ENCODE peak calls at places on chromosome 3, in nine cellular contexts. Z, G, K, E, X, R, A, D and L are unnamed samples.
A peak's percentile ranks its signal among the peaks of the same experiment; 100 is the strongest.

GRCh38 chr3:126507886-126508285 is 9.7 kb downstream of the UROC1 start:
- DNase-seq in Z (no peak), G (no peak), K (no peak), E (no peak), X (no peak), R (no peak), A (no peak), D (no peak), L (no peak)

GRCh38 chr3:50607271-50608091 is 4.1 kb downstream of the CISH start:
- DNase-seq in Z (no peak), G (no peak), K (peak; percentile 39), E (no peak), X (no peak), R (no peak), A (no peak), D (no peak), L (no peak)

GRCh38 chr3:38117163-38117716 is 19.7 kb downstream of the ACAA1 start:
- DNase-seq in Z (no peak), G (no peak), K (no peak), E (no peak), X (peak; percentile 26), R (no peak), A (peak; percentile 59), D (no peak), L (peak; percentile 64)

GRCh38 chr3:32184187-32184730 is 54.2 kb upstream of the CMTM8 start:
- DNase-seq in Z (no peak), G (no peak), K (no peak), E (no peak), X (no peak), R (no peak), A (no peak), D (no peak), L (no peak)

GRCh38 chr3:107753494-107753893 is 230.7 kb downstream of the BBX start:
- DNase-seq in Z (peak; percentile 47), G (peak; percentile 43), K (peak; percentile 23), E (peak; percentile 24), X (peak; percentile 29), R (peak; percentile 32), A (peak; percentile 35), D (peak; percentile 5), L (no peak)

GRCh38 chr3:4983739-4984510 is 4.7 kb downstream of the BHLHE40 start:
- DNase-seq in Z (no peak), G (peak; percentile 75), K (no peak), E (no peak), X (peak; percentile 72), R (peak; percentile 52), A (peak; percentile 61), D (peak; percentile 54), L (no peak)

GRCh38 chr3:113136071-113136470 is 75.3 kb upstream of the BOC start:
- DNase-seq in Z (no peak), G (peak; percentile 38), K (no peak), E (no peak), X (no peak), R (no peak), A (no peak), D (no peak), L (no peak)

GRCh38 chr3:143363276-143363675 is 243.7 kb downstream of the CHST2 start:
- DNase-seq in Z (no peak), G (no peak), K (no peak), E (no peak), X (no peak), R (no peak), A (no peak), D (no peak), L (no peak)

GRCh38 chr3:47573190-47574172 is 5.2 kb downstream of the CSPG5 start:
- DNase-seq in Z (no peak), G (no peak), K (no peak), E (no peak), X (no peak), R (no peak), A (no peak), D (no peak), L (no peak)

GRCh38 chr3:181565416-181565815 is 146.3 kb upstream of the SOX2 start:
- DNase-seq in Z (no peak), G (no peak), K (no peak), E (no peak), X (no peak), R (no peak), A (no peak), D (no peak), L (no peak)

GRCh38 chr3:104536715-104537114 is 830.0 kb upstream of the ALCAM start:
- DNase-seq in Z (no peak), G (no peak), K (no peak), E (no peak), X (no peak), R (no peak), A (no peak), D (no peak), L (no peak)

GRCh38 chr3:33932010-33932764 is 133.8 kb downstream of the PDCD6IP start:
- DNase-seq in Z (no peak), G (no peak), K (no peak), E (no peak), X (no peak), R (no peak), A (no peak), D (no peak), L (no peak)

GRCh38 chr3:42705039-42705767 is 2.6 kb upstream of the HHATL start:
- DNase-seq in Z (no peak), G (no peak), K (peak; percentile 7), E (peak; percentile 19), X (no peak), R (no peak), A (peak; percentile 10), D (no peak), L (no peak)

GRCh38 chr3:136385457-136385856 is 135.3 kb downstream of the PCCB start:
- DNase-seq in Z (no peak), G (no peak), K (no peak), E (no peak), X (no peak), R (no peak), A (no peak), D (no peak), L (no peak)

GRCh38 chr3:136378011-136378410 is 127.9 kb downstream of the PCCB start:
- DNase-seq in Z (no peak), G (no peak), K (no peak), E (peak; percentile 17), X (no peak), R (no peak), A (no peak), D (no peak), L (no peak)

GRCh38 chr3:136381051-136381450 is 130.9 kb downstream of the PCCB start:
- DNase-seq in Z (no peak), G (no peak), K (no peak), E (no peak), X (no peak), R (no peak), A (no peak), D (no peak), L (no peak)

GRCh38 chr3:136377499-136377898 is 127.4 kb downstream of the PCCB start:
- DNase-seq in Z (no peak), G (no peak), K (no peak), E (peak; percentile 6), X (no peak), R (no peak), A (no peak), D (no peak), L (no peak)

DNA sequence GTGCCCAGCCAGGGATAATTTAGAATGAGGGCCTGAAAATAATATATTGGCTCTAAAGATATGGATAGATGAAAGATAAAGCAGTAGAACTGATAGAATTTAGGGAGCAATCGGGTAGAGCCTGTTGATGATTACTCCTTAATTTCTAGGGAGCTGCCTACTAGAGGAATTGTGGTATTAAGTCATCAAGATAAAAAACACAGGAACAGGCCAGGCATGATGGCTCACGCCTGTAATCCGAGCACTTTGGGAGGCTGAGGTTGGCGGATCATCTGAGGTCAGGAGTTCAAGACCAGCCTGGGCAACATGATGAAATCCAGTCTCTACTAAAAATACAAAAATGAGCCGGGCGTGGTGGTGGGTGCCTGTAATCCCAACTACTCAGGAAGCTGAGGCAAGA is 130.4 kb downstream of the PCCB start:
- DNase-seq in Z (no peak), G (no peak), K (no peak), E (no peak), X (no peak), R (no peak), A (no peak), D (no peak), L (no peak)
- TF ChIP-seq EP300 in Z (no peak), G (no peak), K (no peak), E (no peak), X (no peak), R (no peak), A (no peak), D (no peak), L (no peak)

DNA sequence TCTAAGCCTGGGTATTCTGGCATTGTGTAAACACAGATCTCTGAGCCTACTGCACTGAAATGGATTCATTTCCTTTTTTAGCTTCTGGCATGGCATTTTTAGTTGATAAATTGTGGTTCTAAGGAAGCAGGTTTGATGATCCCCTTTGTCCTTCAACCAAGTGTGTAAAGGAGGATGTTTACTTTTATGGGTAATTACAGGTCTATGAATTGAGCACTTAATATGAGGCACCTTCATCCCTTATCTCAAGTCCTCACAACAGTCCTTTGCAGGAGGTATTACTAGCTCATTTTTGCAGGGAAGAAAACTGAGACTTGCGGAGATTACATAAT is 30.8 kb upstream of the ZBTB38 start:
- DNase-seq in Z (no peak), G (no peak), K (no peak), E (no peak), X (no peak), R (no peak), A (no peak), D (no peak), L (no peak)
- H3K4me3 ChIP-seq in Z (no peak overlapping the region), G (no peak overlapping the region), K (no peak overlapping the region), E (no peak overlapping the region), X (no peak overlapping the region), R (no peak overlapping the region), A (no peak overlapping the region), D (no peak overlapping the region), L (no peak overlapping the region)

DNA sequence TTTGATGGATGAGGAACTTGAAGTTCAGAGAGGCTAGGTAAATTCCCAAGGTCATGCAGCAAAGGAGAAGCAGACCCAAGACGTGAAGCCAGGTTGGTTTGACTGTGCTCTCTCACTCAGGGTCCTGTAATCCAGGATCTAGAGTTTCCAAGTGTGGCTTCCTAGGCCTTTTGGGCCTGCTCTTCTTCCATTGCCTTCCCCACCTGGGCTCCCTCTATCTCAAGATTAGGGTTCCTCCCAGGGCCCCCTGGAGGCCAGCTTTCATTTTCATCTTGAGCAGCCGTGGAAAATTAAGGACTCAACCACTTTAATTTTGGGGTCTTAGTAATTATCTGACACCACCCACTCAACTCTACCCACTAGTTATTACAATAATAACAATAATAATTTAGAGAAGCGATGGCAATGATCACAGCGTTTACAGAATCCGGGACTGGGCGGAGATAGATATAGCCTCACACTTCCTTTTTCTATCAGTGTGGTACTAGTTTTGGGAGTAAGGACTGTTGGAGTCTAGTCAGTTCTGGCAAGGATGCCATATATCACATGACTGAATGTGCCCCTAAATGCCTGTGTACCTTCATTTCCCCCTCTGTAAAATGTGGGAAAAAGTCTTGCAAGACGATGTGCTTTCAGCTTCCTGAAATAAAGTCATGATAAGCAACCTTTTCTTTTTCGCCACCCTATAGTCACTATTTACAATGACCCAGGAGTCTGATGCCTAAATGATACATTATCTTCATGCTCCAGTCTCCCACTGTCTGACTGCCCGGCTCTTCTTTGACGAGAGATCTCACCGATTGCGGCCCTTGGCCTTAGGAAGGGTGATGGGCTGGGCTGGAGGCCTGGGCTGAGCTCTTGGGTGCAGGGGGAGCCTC is 30.2 kb upstream of the MAGEF1 start:
- DNase-seq in Z (no peak), G (no peak), K (peak; percentile 2), E (peak; percentile 64), X (no peak), R (no peak), A (peak; percentile 21), D (peak; percentile 67), L (no peak)
- TF ChIP-seq CTCF in Z (no peak), G (no peak), K (no peak), E (no peak), X (no peak), R (no peak), A (no peak), D (peak; percentile 41), L (no peak)

GRCh38 chr3:23834082-23834870 is 28.5 kb downstream of the UBE2E1 start:
- DNase-seq in Z (no peak), G (no peak), K (no peak), E (no peak), X (no peak), R (no peak), A (no peak), D (no peak), L (no peak)
- TF ChIP-seq EP300 in Z (no peak), G (no peak), K (no peak), E (no peak), X (no peak), R (no peak), A (no peak), D (no peak), L (no peak)